ENCODE peak calls at places on chromosomes 4 and X, in seven cellular contexts. One of them, this sample, is unnamed.

GRCh38 chr4:168995537-168996295 is 14.3 kb downstream of the CBR4 start:
- DNase-seq in heart left ventricle: no peak
- DNase-seq in foreskin keratinocyte: no peak
- DNase-seq in WTC11: no peak
- DNase-seq in GM06990: no peak
- DNase-seq in Calu3: no peak
- DNase-seq in fibroblast of lung: no peak
- DNase-seq in this sample: no peak

GRCh38 chrX:107825698-107826285 is at the start of gene MID2:
- DNase-seq in heart left ventricle: peak
- DNase-seq in foreskin keratinocyte: no peak
- DNase-seq in WTC11: peak
- DNase-seq in GM06990: no peak
- DNase-seq in Calu3: peak
- DNase-seq in fibroblast of lung: peak
- DNase-seq in this sample: no peak

GRCh38 chr4:11416767-11417113 is 12.0 kb downstream of the HS3ST1 start:
- DNase-seq in heart left ventricle: no peak
- DNase-seq in foreskin keratinocyte: no peak
- DNase-seq in WTC11: no peak
- DNase-seq in GM06990: no peak
- DNase-seq in Calu3: no peak
- DNase-seq in fibroblast of lung: no peak
- DNase-seq in this sample: no peak

GRCh38 chr4:107740950-107741701 is 21.1 kb upstream of the PAPSS1 start:
- DNase-seq in heart left ventricle: peak
- DNase-seq in foreskin keratinocyte: no peak
- DNase-seq in WTC11: no peak
- DNase-seq in GM06990: no peak
- DNase-seq in Calu3: no peak
- DNase-seq in fibroblast of lung: peak
- DNase-seq in this sample: peak

GRCh38 chr4:6342530-6343293 is 73.1 kb downstream of the WFS1 start:
- DNase-seq in heart left ventricle: peak
- DNase-seq in foreskin keratinocyte: no peak
- DNase-seq in WTC11: no peak
- DNase-seq in GM06990: no peak
- DNase-seq in Calu3: no peak
- DNase-seq in fibroblast of lung: peak
- DNase-seq in this sample: no peak

GRCh38 chr4:51842167-51842553 is 793 bp upstream of the DCUN1D4 start:
- DNase-seq in heart left ventricle: peak
- DNase-seq in foreskin keratinocyte: no peak
- DNase-seq in WTC11: no peak
- DNase-seq in GM06990: no peak
- DNase-seq in Calu3: no peak
- DNase-seq in fibroblast of lung: no peak
- DNase-seq in this sample: no peak

GRCh38 chr4:154184238-154184637 is 307.4 kb downstream of the DCHS2 start:
- DNase-seq in heart left ventricle: no peak
- DNase-seq in foreskin keratinocyte: no peak
- DNase-seq in WTC11: no peak
- DNase-seq in GM06990: no peak
- DNase-seq in Calu3: no peak
- DNase-seq in fibroblast of lung: no peak
- DNase-seq in this sample: no peak

GRCh38 chr4:147828361-147828760 is 96.5 kb downstream of the ARHGAP10 start:
- DNase-seq in heart left ventricle: no peak
- DNase-seq in foreskin keratinocyte: no peak
- DNase-seq in WTC11: no peak
- DNase-seq in GM06990: no peak
- DNase-seq in Calu3: no peak
- DNase-seq in fibroblast of lung: peak
- DNase-seq in this sample: no peak

GRCh38 chr4:59060002-59060846 is 1950.0 kb upstream of the IGFBP7 start:
- DNase-seq in heart left ventricle: no peak
- DNase-seq in foreskin keratinocyte: no peak
- DNase-seq in WTC11: no peak
- DNase-seq in GM06990: no peak
- DNase-seq in Calu3: no peak
- DNase-seq in fibroblast of lung: no peak
- DNase-seq in this sample: no peak

GRCh38 chrX:46502848-46503247 is 42.4 kb downstream of the ZNF674 start:
- DNase-seq in heart left ventricle: no peak
- DNase-seq in foreskin keratinocyte: no peak
- DNase-seq in WTC11: no peak
- DNase-seq in GM06990: no peak
- DNase-seq in Calu3: no peak
- DNase-seq in fibroblast of lung: no peak
- DNase-seq in this sample: no peak

GRCh38 chr4:147498031-147498700 is 17.3 kb downstream of the EDNRA start:
- DNase-seq in heart left ventricle: no peak
- DNase-seq in foreskin keratinocyte: peak
- DNase-seq in WTC11: no peak
- DNase-seq in GM06990: no peak
- DNase-seq in Calu3: no peak
- DNase-seq in fibroblast of lung: peak
- DNase-seq in this sample: peak

GRCh38 chr4:25481648-25482047 is 104.6 kb downstream of the ANAPC4 start:
- DNase-seq in heart left ventricle: no peak
- DNase-seq in foreskin keratinocyte: no peak
- DNase-seq in WTC11: no peak
- DNase-seq in GM06990: no peak
- DNase-seq in Calu3: no peak
- DNase-seq in fibroblast of lung: no peak
- DNase-seq in this sample: no peak

GRCh38 chr4:26510334-26510705 is 20.0 kb upstream of the CCKAR start:
- DNase-seq in heart left ventricle: no peak
- DNase-seq in foreskin keratinocyte: no peak
- DNase-seq in WTC11: no peak
- DNase-seq in GM06990: no peak
- DNase-seq in Calu3: no peak
- DNase-seq in fibroblast of lung: no peak
- DNase-seq in this sample: no peak

GRCh38 chr4:140296871-140297570 is 76.4 kb upstream of the SCOC start:
- DNase-seq in heart left ventricle: no peak
- DNase-seq in foreskin keratinocyte: no peak
- DNase-seq in WTC11: no peak
- DNase-seq in GM06990: no peak
- DNase-seq in Calu3: peak
- DNase-seq in fibroblast of lung: peak
- DNase-seq in this sample: no peak

GRCh38 chr4:16110906-16111305 is 27.1 kb upstream of the PROM1 start:
- DNase-seq in heart left ventricle: no peak
- DNase-seq in foreskin keratinocyte: no peak
- DNase-seq in WTC11: no peak
- DNase-seq in GM06990: no peak
- DNase-seq in Calu3: no peak
- DNase-seq in fibroblast of lung: no peak
- DNase-seq in this sample: no peak

GRCh38 chr4:75490155-75490554 is 24.0 kb downstream of the RCHY1 start:
- DNase-seq in heart left ventricle: no peak
- DNase-seq in foreskin keratinocyte: no peak
- DNase-seq in WTC11: no peak
- DNase-seq in GM06990: no peak
- DNase-seq in Calu3: no peak
- DNase-seq in fibroblast of lung: peak
- DNase-seq in this sample: no peak

GRCh38 chrX:94107981-94108380 is 434.0 kb downstream of the FAM133A start:
- DNase-seq in heart left ventricle: no peak
- DNase-seq in foreskin keratinocyte: no peak
- DNase-seq in WTC11: no peak
- DNase-seq in GM06990: no peak
- DNase-seq in Calu3: no peak
- DNase-seq in fibroblast of lung: no peak
- DNase-seq in this sample: no peak

GRCh38 chrX:130895299-130895698 is 7.7 kb downstream of the ENOX2 start:
- DNase-seq in heart left ventricle: no peak
- DNase-seq in foreskin keratinocyte: no peak
- DNase-seq in WTC11: no peak
- DNase-seq in GM06990: no peak
- DNase-seq in Calu3: no peak
- DNase-seq in fibroblast of lung: no peak
- DNase-seq in this sample: no peak

GRCh38 chr4:37981425-37981824 is 21.2 kb downstream of the PTTG2 start:
- DNase-seq in heart left ventricle: no peak
- DNase-seq in foreskin keratinocyte: no peak
- DNase-seq in WTC11: no peak
- DNase-seq in GM06990: no peak
- DNase-seq in Calu3: no peak
- DNase-seq in fibroblast of lung: no peak
- DNase-seq in this sample: no peak

GRCh38 chr4:170004656-170005250 is 21.4 kb downstream of the MFAP3L start:
- DNase-seq in heart left ventricle: no peak
- DNase-seq in foreskin keratinocyte: no peak
- DNase-seq in WTC11: no peak
- DNase-seq in GM06990: no peak
- DNase-seq in Calu3: no peak
- DNase-seq in fibroblast of lung: peak
- DNase-seq in this sample: no peak

GRCh38 chr4:172042714-172043114 is 229.5 kb downstream of the GALNTL6 start:
- DNase-seq in heart left ventricle: no peak
- DNase-seq in foreskin keratinocyte: peak
- DNase-seq in WTC11: no peak
- DNase-seq in GM06990: no peak
- DNase-seq in Calu3: peak
- DNase-seq in fibroblast of lung: peak
- DNase-seq in this sample: no peak

GRCh38 chrX:17613979-17614572 is 123.2 kb upstream of the SCML1 start:
- DNase-seq in heart left ventricle: no peak
- DNase-seq in foreskin keratinocyte: no peak
- DNase-seq in WTC11: no peak
- DNase-seq in GM06990: no peak
- DNase-seq in Calu3: peak
- DNase-seq in fibroblast of lung: peak
- DNase-seq in this sample: no peak

GRCh38 chr4:40755609-40756008 is 5.9 kb downstream of the NSUN7 start:
- DNase-seq in heart left ventricle: no peak
- DNase-seq in foreskin keratinocyte: no peak
- DNase-seq in WTC11: no peak
- DNase-seq in GM06990: no peak
- DNase-seq in Calu3: no peak
- DNase-seq in fibroblast of lung: no peak
- DNase-seq in this sample: no peak

GRCh38 chr4:858831-859451 is 33.0 kb upstream of the CPLX1 start:
- DNase-seq in heart left ventricle: no peak
- DNase-seq in foreskin keratinocyte: no peak
- DNase-seq in WTC11: no peak
- DNase-seq in GM06990: no peak
- DNase-seq in Calu3: no peak
- DNase-seq in fibroblast of lung: no peak
- DNase-seq in this sample: no peak

GRCh38 chrX:151098996-151099395 is 77.4 kb upstream of the GPR50 start:
- DNase-seq in heart left ventricle: no peak
- DNase-seq in foreskin keratinocyte: no peak
- DNase-seq in WTC11: no peak
- DNase-seq in GM06990: no peak
- DNase-seq in Calu3: no peak
- DNase-seq in fibroblast of lung: no peak
- DNase-seq in this sample: no peak

GRCh38 chr4:80540785-80541469 is 205.4 kb downstream of the CFAP299 start:
- DNase-seq in heart left ventricle: no peak
- DNase-seq in foreskin keratinocyte: no peak
- DNase-seq in WTC11: no peak
- DNase-seq in GM06990: peak
- DNase-seq in Calu3: no peak
- DNase-seq in fibroblast of lung: peak
- DNase-seq in this sample: no peak

GRCh38 chr4:68193194-68193593 is 52.3 kb downstream of the TMPRSS11B start:
- DNase-seq in heart left ventricle: no peak
- DNase-seq in foreskin keratinocyte: no peak
- DNase-seq in WTC11: no peak
- DNase-seq in GM06990: no peak
- DNase-seq in Calu3: no peak
- DNase-seq in fibroblast of lung: no peak
- DNase-seq in this sample: no peak

GRCh38 chrX:65034641-65035450 is 58.6 kb upstream of the ZC4H2 start:
- DNase-seq in heart left ventricle: peak
- DNase-seq in foreskin keratinocyte: no peak
- DNase-seq in WTC11: peak
- DNase-seq in GM06990: peak
- DNase-seq in Calu3: peak
- DNase-seq in fibroblast of lung: peak
- DNase-seq in this sample: no peak
- TF ChIP-seq CTCF in heart left ventricle: no peak
- TF ChIP-seq CTCF in foreskin keratinocyte: peak
- TF ChIP-seq CTCF in WTC11: no peak
- TF ChIP-seq CTCF in GM06990: peak
- TF ChIP-seq CTCF in Calu3: no peak
- TF ChIP-seq CTCF in fibroblast of lung: peak
- TF ChIP-seq CTCF in this sample: peak

DNA sequence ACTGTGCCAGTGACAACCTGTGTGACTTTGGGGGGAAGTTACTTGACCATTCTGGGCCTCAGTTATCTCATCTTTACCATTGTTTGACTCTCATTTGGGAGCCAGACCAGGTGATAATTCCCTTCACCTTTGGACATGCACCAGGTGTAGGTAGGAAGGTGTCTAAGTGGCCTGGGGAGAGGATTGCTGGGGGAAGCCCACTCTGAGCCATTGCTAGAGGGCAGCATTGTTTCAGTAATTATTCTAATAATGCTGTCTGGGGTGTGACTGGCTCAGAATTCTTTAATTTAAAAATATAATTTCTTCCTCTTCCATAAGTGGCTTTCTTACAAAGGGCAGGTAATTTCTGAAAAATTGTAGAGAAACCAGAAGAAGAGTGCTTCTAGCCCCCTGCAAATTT is 104.3 kb downstream of the RTL9 start:
- DNase-seq in heart left ventricle: no peak
- DNase-seq in foreskin keratinocyte: no peak
- DNase-seq in WTC11: no peak
- DNase-seq in GM06990: no peak
- DNase-seq in Calu3: peak
- DNase-seq in fibroblast of lung: no peak
- DNase-seq in this sample: no peak
- TF ChIP-seq CTCF in heart left ventricle: no peak
- TF ChIP-seq CTCF in foreskin keratinocyte: peak
- TF ChIP-seq CTCF in WTC11: no peak
- TF ChIP-seq CTCF in GM06990: peak
- TF ChIP-seq CTCF in Calu3: no peak
- TF ChIP-seq CTCF in fibroblast of lung: no peak
- TF ChIP-seq CTCF in this sample: no peak

DNA sequence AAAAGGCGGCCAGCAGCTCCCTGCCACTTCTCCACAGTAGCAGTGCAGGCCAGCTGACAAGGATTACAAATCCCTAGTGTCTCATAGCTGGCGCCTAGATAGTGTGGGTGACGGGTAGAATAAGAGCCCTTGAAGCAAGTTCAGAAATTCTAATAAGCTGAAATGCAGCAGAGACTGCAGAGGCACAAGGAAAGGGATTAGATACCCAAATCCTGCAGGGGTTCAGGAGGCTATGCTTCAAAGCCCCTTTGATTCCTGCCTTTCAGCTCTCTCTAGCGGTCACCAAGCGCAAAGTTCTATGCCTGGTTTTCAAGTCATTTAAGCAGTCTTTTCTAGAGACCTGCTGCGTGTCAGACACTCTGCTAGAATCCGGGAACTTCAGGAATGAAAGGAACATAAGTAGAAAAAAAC is 79.2 kb downstream of the RLIM start:
- DNase-seq in heart left ventricle: no peak
- DNase-seq in foreskin keratinocyte: peak
- DNase-seq in WTC11: peak
- DNase-seq in GM06990: no peak
- DNase-seq in Calu3: no peak
- DNase-seq in fibroblast of lung: peak
- DNase-seq in this sample: no peak
- TF ChIP-seq CTCF in heart left ventricle: peak
- TF ChIP-seq CTCF in foreskin keratinocyte: peak
- TF ChIP-seq CTCF in WTC11: no peak
- TF ChIP-seq CTCF in GM06990: peak
- TF ChIP-seq CTCF in Calu3: no peak
- TF ChIP-seq CTCF in fibroblast of lung: peak
- TF ChIP-seq CTCF in this sample: peak

GRCh38 chr4:86261634-86262033 is 98.2 kb downstream of the MAPK10 start:
- DNase-seq in heart left ventricle: no peak
- DNase-seq in foreskin keratinocyte: no peak
- DNase-seq in WTC11: no peak
- DNase-seq in GM06990: no peak
- DNase-seq in Calu3: no peak
- DNase-seq in fibroblast of lung: peak
- DNase-seq in this sample: no peak
- TF ChIP-seq CTCF in heart left ventricle: no peak
- TF ChIP-seq CTCF in foreskin keratinocyte: no peak
- TF ChIP-seq CTCF in WTC11: no peak
- TF ChIP-seq CTCF in GM06990: no peak
- TF ChIP-seq CTCF in Calu3: no peak
- TF ChIP-seq CTCF in fibroblast of lung: no peak
- TF ChIP-seq CTCF in this sample: no peak